ENCODE peak calls at places on chromosomes 13 and 19, in eight cellular contexts. F is mesenchymal stem cell, W is lung, R is endodermal cell, T is psoas muscle, J is Peyer's patch, O is Panc1, G is heart right ventricle. U is an unnamed sample.

GRCh38 chr19:7792286-7792685 is 29.2 kb downstream of the CLEC4M start:
- DNase-seq in W (no peak), T (no peak), G (no peak), F (peak; percentile 40), R (no peak), J (no peak), O (no peak), U (no peak)

GRCh38 chr19:40596608-40597328 is 4.4 kb upstream of the LTBP4 start:
- DNase-seq in W (peak; percentile 48), R (peak; percentile 89), T (peak; percentile 74), O (no peak), G (peak; percentile 69), J (peak; percentile 70), F (peak; percentile 72), U (peak; percentile 77)

GRCh38 chr13:99299545-99300341 is 7.5 kb downstream of the GPR183 start:
- DNase-seq in G (no peak), O (no peak), J (no peak), W (no peak), T (no peak), R (peak; percentile 69), F (no peak), U (no peak)

GRCh38 chr19:1651548-1652394 is 644 bp downstream of the TCF3 start:
- DNase-seq in G (peak; percentile 50), F (peak; percentile 41), O (no peak), J (peak; percentile 85), T (peak; percentile 54), R (no peak), W (no peak), U (peak; percentile 28)

GRCh38 chr13:39688699-39689405 is 33.4 kb downstream of the COG6 start:
- DNase-seq in G (no peak), O (no peak), J (no peak), R (no peak), W (no peak), T (no peak), F (peak; percentile 66), U (no peak)

GRCh38 chr19:48646912-48647216 is 877 bp upstream of the CA11 start:
- DNase-seq in W (no peak), G (no peak), J (no peak), O (no peak), T (no peak), R (no peak), F (no peak), U (no peak)

GRCh38 chr19:55898911-55899310 is 33.2 kb downstream of the NLRP13 start:
- DNase-seq in F (no peak), G (no peak), W (no peak), J (no peak), O (no peak), T (no peak), R (no peak), U (no peak)

GRCh38 chr13:94858856-94859811 is 146.8 kb upstream of the SOX21 start:
- DNase-seq in R (peak; percentile 58), W (peak; percentile 39), F (peak; percentile 94), G (peak; percentile 59), T (peak; percentile 44), O (no peak), J (no peak), U (peak; percentile 68)

GRCh38 chr13:98869408-98870090 is 108.3 kb downstream of the DOCK9 start:
- DNase-seq in W (no peak), O (no peak), T (no peak), R (no peak), G (peak; percentile 40), F (no peak), J (no peak), U (no peak)

GRCh38 chr13:60431108-60431700 is 34.2 kb downstream of the TDRD3 start:
- DNase-seq in W (no peak), G (no peak), F (peak; percentile 67), T (no peak), R (no peak), J (no peak), O (peak; percentile 30), U (no peak)

GRCh38 chr19:9958451-9958850 is 22.1 kb upstream of the OLFM2 start:
- DNase-seq in T (no peak), J (no peak), G (no peak), O (no peak), F (peak; percentile 62), W (no peak), R (no peak), U (no peak)

GRCh38 chr19:8575467-8575997 is 1.7 kb downstream of the MYO1F start:
- DNase-seq in F (no peak), J (no peak), W (no peak), T (no peak), G (no peak), O (no peak), R (peak; percentile 65), U (no peak)

GRCh38 chr13:59776924-59777690 is 386.6 kb downstream of the DIAPH3 start:
- DNase-seq in W (no peak), G (no peak), R (no peak), F (peak; percentile 48), T (no peak), J (no peak), O (peak; percentile 18), U (no peak)

GRCh38 chr13:97222934-97223710 is 989 bp downstream of the MBNL2 start:
- DNase-seq in F (no peak), R (no peak), G (no peak), J (no peak), O (no peak), T (no peak), W (no peak), U (no peak)

DNA sequence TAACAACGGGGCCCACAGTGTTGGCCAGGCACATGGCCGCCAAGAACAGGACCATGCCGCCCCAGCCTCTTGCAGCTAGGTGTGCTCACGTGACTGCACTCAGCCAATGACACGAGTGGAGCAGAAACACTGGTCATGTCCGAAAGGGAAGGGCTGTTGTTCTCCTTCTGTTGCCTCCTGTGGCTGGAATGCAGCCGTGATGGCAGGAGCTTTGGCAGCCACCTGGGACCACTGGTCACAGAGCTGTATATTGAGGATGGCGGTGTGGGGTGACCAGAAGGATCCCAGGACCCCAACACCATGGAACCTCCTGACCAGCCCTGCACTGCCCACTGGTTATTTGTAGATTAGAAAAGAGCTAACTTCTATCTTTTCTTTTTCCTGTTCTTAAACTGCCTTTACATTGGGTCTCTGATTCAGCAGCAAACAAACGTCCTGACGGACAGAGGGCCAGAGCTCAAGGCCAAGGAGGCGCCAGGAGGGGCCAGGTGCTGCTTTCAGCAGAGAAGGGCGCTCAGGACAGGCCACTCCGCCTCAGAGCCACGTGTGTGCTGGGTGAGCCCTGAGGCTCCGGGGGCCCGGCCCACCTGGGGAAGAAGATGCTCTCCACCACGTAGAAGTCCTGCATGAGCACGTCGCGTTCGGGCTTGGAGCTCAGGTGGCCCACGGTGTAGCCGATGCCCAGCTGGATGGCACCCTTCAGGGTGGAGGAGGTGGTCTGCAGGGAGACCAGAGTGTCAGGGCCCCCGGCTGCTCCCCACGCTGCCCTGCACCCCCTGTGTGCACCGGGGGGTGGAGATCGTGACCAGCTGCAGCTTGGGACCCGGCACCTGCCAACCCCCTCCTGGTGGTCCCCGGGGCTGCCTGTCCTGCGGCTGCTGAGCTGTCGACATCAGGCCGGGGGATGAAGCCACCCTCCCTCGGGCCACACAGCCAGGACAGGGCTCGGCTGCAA is 35.0 kb upstream of the CACTIN start:
- DNase-seq in R (no peak), T (no peak), J (no peak), W (no peak), G (no peak), O (no peak), F (no peak), U (no peak)
- H3K36me3 ChIP-seq in R (peaks cover 39% of the 10 kb centered on the region), T (peaks cover 65% of the 10 kb centered on the region), J (no peaks in the 10 kb centered on the region), W (peaks cover 58% of the 10 kb centered on the region), G (peaks cover 48% of the 10 kb centered on the region), O (no peaks in the 10 kb centered on the region), F (peaks cover 98% of the 10 kb centered on the region), U (peaks cover 74% of the 10 kb centered on the region)

DNA sequence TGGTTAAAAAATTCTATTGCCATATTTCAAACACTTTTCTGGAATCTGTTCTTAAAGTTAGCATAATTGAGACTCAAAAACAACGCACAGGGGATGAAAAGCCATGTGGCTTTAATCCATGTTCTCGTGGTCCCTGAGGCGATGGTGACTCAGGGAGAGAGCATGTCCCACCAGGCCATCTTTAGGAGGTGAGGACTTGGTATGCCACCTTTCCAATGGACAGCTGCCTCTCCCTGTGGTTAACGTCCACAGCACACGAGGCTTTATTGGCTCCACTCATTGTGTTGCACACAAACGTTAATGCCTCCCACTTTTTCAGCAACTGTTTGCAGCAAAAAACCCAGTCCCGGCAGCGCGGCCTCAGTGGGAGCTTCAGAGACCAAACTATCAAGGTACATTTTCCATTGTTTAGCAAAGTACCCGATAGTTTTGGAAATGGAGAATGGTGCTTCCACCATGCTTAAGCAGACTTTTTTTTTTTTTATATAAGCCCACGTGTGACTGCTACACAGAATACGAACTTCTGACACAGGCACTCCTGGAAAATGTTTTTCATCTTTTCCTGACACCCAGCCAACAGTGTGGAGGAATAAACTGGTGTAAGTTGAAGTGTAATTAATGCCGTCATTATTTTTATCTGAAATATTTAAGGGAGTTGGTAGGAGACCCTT is 51.2 kb downstream of the EFNB2 start:
- DNase-seq in G (no peak), J (no peak), R (no peak), O (no peak), W (no peak), F (no peak), T (no peak), U (no peak)
- H3K4me3 ChIP-seq in G (no peak overlapping the region), J (no peak overlapping the region), R (no peak overlapping the region), O (no peak overlapping the region), W (no peak overlapping the region), F (no peak overlapping the region), T (peak overlapping the region; percentile 44), U (peak overlapping the region; percentile 29)

DNA sequence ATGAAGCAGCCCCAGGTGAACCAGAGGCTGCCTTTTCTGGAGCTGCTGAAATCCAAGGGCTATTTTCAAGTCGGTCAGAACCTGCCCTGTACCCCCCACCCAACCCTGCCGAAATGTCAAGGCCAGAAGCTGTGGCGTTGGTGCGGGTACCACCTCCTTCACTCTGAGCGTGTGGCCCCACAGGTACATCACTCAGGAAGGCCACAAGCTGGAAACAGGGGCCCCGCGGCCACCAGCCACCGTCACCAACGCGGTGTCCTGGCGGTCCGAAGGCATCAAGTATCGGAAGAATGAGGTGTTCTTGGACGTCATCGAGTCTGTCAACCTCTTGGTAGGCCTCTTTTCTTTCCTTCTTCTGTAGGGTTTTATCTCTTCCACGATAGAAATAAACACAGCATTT is 11.1 kb downstream of the AP1M1 start:
- DNase-seq in O (no peak), R (no peak), T (no peak), F (no peak), W (no peak), J (no peak), G (no peak), U (peak; percentile 35)
- H3K36me3 ChIP-seq in O (no peaks in the 10 kb centered on the region), R (peaks cover 48% of the 10 kb centered on the region), T (peaks cover 76% of the 10 kb centered on the region), F (peaks cover 67% of the 10 kb centered on the region), W (peaks cover 51% of the 10 kb centered on the region), J (no peaks in the 10 kb centered on the region), G (peaks cover 29% of the 10 kb centered on the region), U (peaks cover 75% of the 10 kb centered on the region)

DNA sequence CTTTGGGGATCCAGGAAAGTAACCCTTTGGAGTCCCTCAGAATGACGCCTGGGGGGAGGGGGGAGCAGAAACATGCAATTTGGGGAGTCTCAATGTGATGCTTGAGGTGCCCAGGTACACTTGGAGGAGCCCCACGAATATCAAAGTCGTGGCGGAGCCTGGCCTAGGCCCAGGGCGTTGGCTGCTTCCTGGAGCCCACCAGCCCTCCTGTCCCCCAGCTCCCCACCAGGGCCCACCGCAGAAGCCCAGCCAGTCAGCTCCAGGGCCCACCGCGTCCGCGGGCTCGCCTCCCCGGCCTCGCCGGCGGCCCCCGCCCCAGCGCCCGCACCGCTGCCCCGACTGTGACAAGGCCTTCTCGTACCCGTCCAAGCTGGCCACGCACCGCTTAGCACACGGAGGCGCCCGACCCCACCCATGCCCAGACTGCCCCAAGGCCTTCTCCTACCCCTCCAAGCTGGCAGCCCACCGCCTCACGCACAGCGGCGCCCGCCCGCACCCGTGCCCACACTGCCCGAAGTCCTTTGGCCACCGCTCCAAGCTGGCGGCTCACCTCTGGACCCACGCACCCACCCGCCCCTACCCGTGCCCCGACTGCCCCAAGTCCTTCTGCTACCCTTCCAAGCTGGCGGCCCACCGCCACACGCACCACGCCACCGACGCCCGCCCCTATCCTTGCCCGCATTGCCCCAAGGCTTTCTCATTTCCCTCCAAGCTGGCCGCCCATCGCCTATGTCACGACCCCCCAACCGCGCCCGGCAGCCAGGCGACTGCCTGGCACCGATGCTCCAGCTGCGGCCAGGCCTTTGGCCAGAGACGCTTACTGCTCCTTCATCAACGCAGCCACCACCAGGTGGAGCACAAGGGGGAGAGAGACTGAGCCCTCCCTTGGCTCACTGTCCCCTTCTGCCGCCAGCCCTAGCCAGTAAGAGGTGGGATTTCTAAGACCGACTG is 2.1 kb downstream of the ZNF575 start:
- DNase-seq in O (no peak), W (peak; percentile 60), T (peak; percentile 72), R (peak; percentile 96), J (peak; percentile 67), F (peak; percentile 74), G (peak; percentile 74), U (peak; percentile 61)
- H3K4me3 ChIP-seq in O (peak overlapping the region; percentile 89), W (no peak overlapping the region), T (no peak overlapping the region), R (no peak overlapping the region), J (no peak overlapping the region), F (no peak overlapping the region), G (no peak overlapping the region), U (no peak overlapping the region)